ENCODE peak calls at places on chromosomes 12 and 14, in six cellular contexts. J is foreskin keratinocyte, H is mucosa of descending colon, X is A549, F is left ventricle myocardium superior, K is NCI-H526 treated with DMSO at 0.1 percent for 48 hours. B is an unnamed sample.

GRCh38 chr14:66696326-66696725 is 188.4 kb downstream of the GPHN start:
- DNase-seq in J (no peak), H (no peak), X (no peak), F (no peak), K (no peak), B (no peak)

GRCh38 chr12:31633464-31633863 is 26.0 kb upstream of the ETFBKMT start:
- DNase-seq in J (no peak), H (no peak), X (no peak), F (no peak), K (no peak), B (no peak)

GRCh38 chr14:105540811-105541210 is 14.4 kb downstream of the TMEM121 start:
- DNase-seq in J (no peak), H (no peak), X (no peak), F (no peak), K (no peak), B (no peak)

GRCh38 chr12:94266390-94266789 is 118.0 kb downstream of the PLXNC1 start:
- DNase-seq in J (no peak), H (no peak), X (no peak), F (no peak), K (no peak), B (no peak)

GRCh38 chr12:101891462-101891971 is 14.1 kb downstream of the DRAM1 start:
- DNase-seq in J (peak), H (peak), X (no peak), F (no peak), K (peak), B (peak)

GRCh38 chr12:76544601-76545261 is 14.8 kb downstream of the OSBPL8 start:
- DNase-seq in J (peak), H (no peak), X (no peak), F (no peak), K (no peak), B (no peak)

GRCh38 chr12:53952871-53953734 is 1.6 kb upstream of the HOXC12 start:
- DNase-seq in J (peak), H (no peak), X (peak), F (no peak), K (no peak), B (no peak)

GRCh38 chr14:38786921-38787320 is 316.1 kb downstream of the SEC23A start:
- DNase-seq in J (no peak), H (no peak), X (no peak), F (no peak), K (no peak), B (no peak)

GRCh38 chr12:26271889-26272492 is 76.6 kb downstream of the SSPN start:
- DNase-seq in J (peak), H (peak), X (no peak), F (peak), K (no peak), B (peak)

GRCh38 chr14:85487215-85487614 is 42.7 kb upstream of the FLRT2 start:
- DNase-seq in J (no peak), H (no peak), X (no peak), F (no peak), K (no peak), B (no peak)

GRCh38 chr12:88836156-88836555 is 255.9 kb upstream of the KITLG start:
- DNase-seq in J (peak), H (no peak), X (no peak), F (no peak), K (no peak), B (no peak)

GRCh38 chr12:45130881-45131281 is 80.0 kb upstream of the DBX2 start:
- DNase-seq in J (peak), H (peak), X (peak), F (no peak), K (peak), B (peak)

GRCh38 chr12:113837059-113837458 is 129.1 kb downstream of the RBM19 start:
- DNase-seq in J (no peak), H (no peak), X (no peak), F (no peak), K (no peak), B (no peak)

GRCh38 chr12:101552277-101552676 is 42.5 kb upstream of the MYBPC1 start:
- DNase-seq in J (peak), H (no peak), X (no peak), F (peak), K (no peak), B (no peak)

GRCh38 chr12:57838594-57839302 is 7.8 kb downstream of the CTDSP2 start:
- DNase-seq in J (no peak), H (no peak), X (no peak), F (no peak), K (no peak), B (no peak)

GRCh38 chr12:13195848-13196301 is 651 bp upstream of the EMP1 start:
- DNase-seq in J (peak), H (peak), X (no peak), F (no peak), K (no peak), B (no peak)

GRCh38 chr14:106691601-106692291 is 1165.4 kb downstream of the TMEM121 start:
- DNase-seq in J (no peak), H (peak), X (no peak), F (peak), K (no peak), B (no peak)

GRCh38 chr14:104785708-104786080 is 9.9 kb downstream of the AKT1 start:
- DNase-seq in J (no peak), H (no peak), X (no peak), F (no peak), K (no peak), B (no peak)

GRCh38 chr12:92206596-92206995 is 61.0 kb upstream of the BTG1 start:
- DNase-seq in J (no peak), H (no peak), X (no peak), F (no peak), K (no peak), B (no peak)

GRCh38 chr12:111826316-111826715 is 15.7 kb upstream of the MAPKAPK5 start:
- DNase-seq in J (no peak), H (no peak), X (no peak), F (no peak), K (no peak), B (no peak)

GRCh38 chr12:16437281-16437816 is 89.9 kb downstream of the MGST1 start:
- DNase-seq in J (peak), H (no peak), X (no peak), F (no peak), K (no peak), B (no peak)

GRCh38 chr12:59149995-59150642 is 229.8 kb upstream of the LRIG3 start:
- DNase-seq in J (peak), H (peak), X (peak), F (no peak), K (peak), B (peak)

GRCh38 chr12:39587247-39587646 is 32.4 kb downstream of the ABCD2 start:
- DNase-seq in J (peak), H (peak), X (no peak), F (no peak), K (no peak), B (no peak)

GRCh38 chr14:85531594-85532391 is 1.8 kb downstream of the FLRT2 start:
- DNase-seq in J (peak), H (peak), X (peak), F (peak), K (peak), B (no peak)

GRCh38 chr14:54627325-54627717 is 60.4 kb downstream of the SAMD4A start:
- DNase-seq in J (no peak), H (no peak), X (no peak), F (no peak), K (no peak), B (no peak)

GRCh38 chr12:958449-959123 is 9.1 kb upstream of the RAD52 start:
- DNase-seq in J (no peak), H (no peak), X (no peak), F (no peak), K (no peak), B (no peak)

GRCh38 chr12:6524648-6525047 is 9.7 kb upstream of the GAPDH start:
- DNase-seq in J (no peak), H (no peak), X (no peak), F (no peak), K (no peak), B (no peak)

GRCh38 chr14:99441157-99441870 is 39.3 kb downstream of the SETD3 start:
- DNase-seq in J (no peak), H (no peak), X (no peak), F (no peak), K (no peak), B (no peak)

GRCh38 chr14:74552623-74553022 is 59.1 kb downstream of the ISCA2 start:
- DNase-seq in J (no peak), H (peak), X (no peak), F (peak), K (no peak), B (no peak)

GRCh38 chr12:46944104-46944503 is 118.3 kb upstream of the SLC38A4 start:
- DNase-seq in J (peak), H (no peak), X (no peak), F (no peak), K (no peak), B (no peak)

GRCh38 chr14:69106451-69106850 is 46.5 kb downstream of the DCAF5 start:
- DNase-seq in J (peak), H (no peak), X (no peak), F (no peak), K (no peak), B (no peak)

GRCh38 chr12:123757555-123757954 is 4.5 kb upstream of the DNAH10 start:
- DNase-seq in J (no peak), H (no peak), X (no peak), F (no peak), K (no peak), B (no peak)

GRCh38 chr12:99054601-99055128 is 409.6 kb downstream of the APAF1 start:
- DNase-seq in J (no peak), H (no peak), X (no peak), F (no peak), K (no peak), B (no peak)

B was measured in H54.